ENCODE peak calls at places on chromosomes 16 and 17, in six cellular contexts. One of them, this sample, is unnamed.

GRCh38 chr17:3026856-3027751 is 36.3 kb downstream of the OR1D5 start:
- DNase-seq in fibroblast of lung: peak; percentile 58
- DNase-seq in spleen: peak; percentile 59
- DNase-seq in ovary: peak; percentile 23
- DNase-seq in prostate gland: no peak
- DNase-seq in Panc1: no peak
- DNase-seq in this sample: no peak

GRCh38 chr16:13056607-13057006 is 155.2 kb downstream of the SHISA9 start:
- DNase-seq in spleen: no peak
- DNase-seq in prostate gland: no peak
- DNase-seq in fibroblast of lung: no peak
- DNase-seq in Panc1: no peak
- DNase-seq in ovary: no peak
- DNase-seq in this sample: no peak

GRCh38 chr16:23537390-23537789 is 19.8 kb downstream of the EARS2 start:
- DNase-seq in Panc1: no peak
- DNase-seq in prostate gland: no peak
- DNase-seq in fibroblast of lung: no peak
- DNase-seq in spleen: peak; percentile 1
- DNase-seq in ovary: no peak
- DNase-seq in this sample: no peak

GRCh38 chr17:19347323-19348080 is 15.0 kb downstream of the B9D1 start:
- DNase-seq in Panc1: no peak
- DNase-seq in prostate gland: no peak
- DNase-seq in spleen: peak; percentile 46
- DNase-seq in ovary: peak; percentile 36
- DNase-seq in fibroblast of lung: no peak
- DNase-seq in this sample: no peak

GRCh38 chr17:36544049-36544319 is 735 bp upstream of the GGNBP2 start:
- DNase-seq in fibroblast of lung: no peak
- DNase-seq in ovary: no peak
- DNase-seq in spleen: no peak
- DNase-seq in Panc1: no peak
- DNase-seq in prostate gland: peak; percentile 36
- DNase-seq in this sample: peak; percentile 48

GRCh38 chr16:67702130-67702529 is 17.0 kb downstream of the GFOD2 start:
- DNase-seq in spleen: no peak
- DNase-seq in prostate gland: no peak
- DNase-seq in Panc1: no peak
- DNase-seq in fibroblast of lung: no peak
- DNase-seq in ovary: no peak
- DNase-seq in this sample: no peak

GRCh38 chr17:33039874-33040273 is 48.2 kb downstream of the SPACA3 start:
- DNase-seq in fibroblast of lung: peak; percentile 84
- DNase-seq in ovary: no peak
- DNase-seq in spleen: no peak
- DNase-seq in prostate gland: no peak
- DNase-seq in Panc1: no peak
- DNase-seq in this sample: peak; percentile 71

GRCh38 chr16:85477801-85478363 is 135.2 kb upstream of the GSE1 start:
- DNase-seq in ovary: no peak
- DNase-seq in prostate gland: no peak
- DNase-seq in spleen: no peak
- DNase-seq in Panc1: no peak
- DNase-seq in fibroblast of lung: no peak
- DNase-seq in this sample: no peak

DNA sequence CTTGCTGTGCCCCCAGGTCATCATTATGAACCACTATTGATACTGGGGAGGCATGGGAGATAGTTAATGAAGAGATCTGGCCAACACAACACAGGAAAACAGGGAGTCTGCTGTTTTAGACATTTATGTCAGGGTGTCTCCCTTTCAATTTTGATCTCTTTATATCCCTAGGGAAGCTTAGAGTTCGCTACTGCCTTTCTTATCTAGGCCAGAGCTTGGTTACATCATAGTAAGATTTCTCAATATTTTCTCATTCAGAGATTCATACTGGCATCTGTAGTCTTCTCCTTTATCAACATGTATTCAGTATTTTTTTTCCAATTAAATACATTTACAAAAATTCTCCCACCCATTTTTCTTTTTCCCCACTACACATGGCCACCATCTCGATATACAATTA is 158.4 kb upstream of the ZFHX3 start:
- DNase-seq in spleen: no peak
- DNase-seq in fibroblast of lung: no peak
- DNase-seq in prostate gland: no peak
- DNase-seq in ovary: no peak
- DNase-seq in Panc1: no peak
- DNase-seq in this sample: no peak
- H3K4me1 ChIP-seq in spleen: no peaks in the 10 kb centered on the region
- H3K4me1 ChIP-seq in fibroblast of lung: peaks cover 8% of the 10 kb centered on the region
- H3K4me1 ChIP-seq in prostate gland: no peaks in the 10 kb centered on the region
- H3K4me1 ChIP-seq in ovary: no peaks in the 10 kb centered on the region
- H3K4me1 ChIP-seq in Panc1: no peaks in the 10 kb centered on the region
- H3K4me1 ChIP-seq in this sample: no peaks in the 10 kb centered on the region

GRCh38 chr16:27169511-27170071 is 33.7 kb upstream of the KDM8 start:
- DNase-seq in Panc1: no peak
- DNase-seq in fibroblast of lung: peak; percentile 69
- DNase-seq in prostate gland: no peak
- DNase-seq in spleen: no peak
- DNase-seq in ovary: no peak
- DNase-seq in this sample: peak; percentile 85

GRCh38 chr16:27168790-27169189 is 34.5 kb upstream of the KDM8 start:
- DNase-seq in Panc1: no peak
- DNase-seq in fibroblast of lung: no peak
- DNase-seq in spleen: no peak
- DNase-seq in ovary: no peak
- DNase-seq in prostate gland: no peak
- DNase-seq in this sample: no peak

GRCh38 chr16:27161398-27161797 is 41.9 kb upstream of the KDM8 start:
- DNase-seq in ovary: no peak
- DNase-seq in prostate gland: no peak
- DNase-seq in spleen: no peak
- DNase-seq in Panc1: no peak
- DNase-seq in fibroblast of lung: no peak
- DNase-seq in this sample: no peak

DNA sequence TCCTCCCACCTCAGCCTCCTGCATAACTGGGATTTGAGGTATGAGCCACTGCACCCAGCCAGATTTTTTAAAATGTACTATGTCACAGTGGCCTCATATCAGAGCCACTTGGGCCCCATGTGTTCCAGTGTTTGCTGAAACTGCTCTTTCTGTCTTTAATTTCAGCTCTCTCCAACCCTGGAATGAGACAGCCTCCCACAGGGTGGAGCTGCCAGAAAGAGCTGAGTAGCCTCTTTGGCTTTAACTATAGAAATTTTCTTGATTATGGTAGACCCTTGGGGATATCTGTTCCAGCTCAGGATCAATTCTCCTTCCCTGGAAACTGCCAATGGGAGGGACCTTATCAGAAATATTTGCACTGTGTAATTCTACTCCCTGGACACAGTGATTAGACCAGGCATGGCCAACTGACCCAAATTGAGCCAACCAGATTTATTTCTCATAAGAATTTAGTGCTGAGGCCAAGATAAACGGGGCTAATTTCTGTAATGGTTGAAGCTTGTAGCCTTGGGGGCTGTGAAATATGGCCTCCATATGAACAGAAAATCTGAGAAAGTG is 39.0 kb upstream of the KDM8 start:
- DNase-seq in prostate gland: no peak
- DNase-seq in fibroblast of lung: no peak
- DNase-seq in Panc1: no peak
- DNase-seq in ovary: no peak
- DNase-seq in spleen: no peak
- DNase-seq in this sample: no peak
- TF ChIP-seq CTCF in prostate gland: no peak
- TF ChIP-seq CTCF in fibroblast of lung: no peak
- TF ChIP-seq CTCF in Panc1: no peak
- TF ChIP-seq CTCF in ovary: no peak
- TF ChIP-seq CTCF in spleen: no peak
- TF ChIP-seq CTCF in this sample: no peak

GRCh38 chr16:27470567-27471431 is 68.8 kb downstream of the IL21R start:
- DNase-seq in fibroblast of lung: peak; percentile 83
- DNase-seq in prostate gland: no peak
- DNase-seq in spleen: peak; percentile 73
- DNase-seq in ovary: no peak
- DNase-seq in Panc1: no peak
- DNase-seq in this sample: no peak
- H3K27ac ChIP-seq in fibroblast of lung: peak overlapping the region; percentile 65
- H3K27ac ChIP-seq in prostate gland: no peak overlapping the region
- H3K27ac ChIP-seq in spleen: no peak overlapping the region
- H3K27ac ChIP-seq in ovary: no peak overlapping the region
- H3K27ac ChIP-seq in Panc1: no peak overlapping the region
- H3K27ac ChIP-seq in this sample: no peak overlapping the region

GRCh38 chr16:70694517-70695218 is 8.8 kb upstream of the MTSS2 start:
- DNase-seq in ovary: no peak
- DNase-seq in prostate gland: no peak
- DNase-seq in spleen: no peak
- DNase-seq in fibroblast of lung: no peak
- DNase-seq in Panc1: no peak
- DNase-seq in this sample: no peak

GRCh38 chr16:70693231-70693671 is 7.4 kb upstream of the MTSS2 start:
- DNase-seq in ovary: peak; percentile 68
- DNase-seq in spleen: no peak
- DNase-seq in prostate gland: no peak
- DNase-seq in Panc1: no peak
- DNase-seq in fibroblast of lung: peak; percentile 67
- DNase-seq in this sample: no peak

GRCh38 chr16:70692481-70693203 is 6.8 kb upstream of the MTSS2 start:
- DNase-seq in prostate gland: no peak
- DNase-seq in spleen: no peak
- DNase-seq in ovary: no peak
- DNase-seq in fibroblast of lung: peak; percentile 81
- DNase-seq in Panc1: no peak
- DNase-seq in this sample: no peak

GRCh38 chr16:70695351-70696070 is 9.7 kb upstream of the MTSS2 start:
- DNase-seq in ovary: no peak
- DNase-seq in Panc1: no peak
- DNase-seq in spleen: peak; percentile 87
- DNase-seq in prostate gland: no peak
- DNase-seq in fibroblast of lung: no peak
- DNase-seq in this sample: peak; percentile 39

GRCh38 chr16:70694088-70694487 is 8.2 kb upstream of the MTSS2 start:
- DNase-seq in prostate gland: no peak
- DNase-seq in ovary: peak; percentile 69
- DNase-seq in fibroblast of lung: peak; percentile 74
- DNase-seq in Panc1: peak; percentile 22
- DNase-seq in spleen: no peak
- DNase-seq in this sample: peak; percentile 76
- H3K4me1 ChIP-seq in prostate gland: peaks cover 21% of the 10 kb centered on the region
- H3K4me1 ChIP-seq in ovary: peaks cover 57% of the 10 kb centered on the region
- H3K4me1 ChIP-seq in fibroblast of lung: peaks cover 50% of the 10 kb centered on the region
- H3K4me1 ChIP-seq in Panc1: peaks cover 36% of the 10 kb centered on the region
- H3K4me1 ChIP-seq in spleen: peaks cover 99% of the 10 kb centered on the region
- H3K4me1 ChIP-seq in this sample: peaks cover 32% of the 10 kb centered on the region

GRCh38 chr16:77916111-77916510 is 106.2 kb upstream of the CLEC3A start:
- DNase-seq in Panc1: no peak
- DNase-seq in prostate gland: no peak
- DNase-seq in ovary: no peak
- DNase-seq in spleen: no peak
- DNase-seq in fibroblast of lung: no peak
- DNase-seq in this sample: no peak
- TF ChIP-seq CTCF in Panc1: no peak
- TF ChIP-seq CTCF in prostate gland: no peak
- TF ChIP-seq CTCF in ovary: no peak
- TF ChIP-seq CTCF in spleen: no peak
- TF ChIP-seq CTCF in fibroblast of lung: no peak
- TF ChIP-seq CTCF in this sample: no peak

GRCh38 chr17:68734911-68735310 is 133.7 kb upstream of the FAM20A start:
- DNase-seq in fibroblast of lung: no peak
- DNase-seq in spleen: no peak
- DNase-seq in ovary: no peak
- DNase-seq in Panc1: no peak
- DNase-seq in prostate gland: no peak
- DNase-seq in this sample: no peak
- H3K27ac ChIP-seq in fibroblast of lung: no peak overlapping the region
- H3K27ac ChIP-seq in spleen: no peak overlapping the region
- H3K27ac ChIP-seq in ovary: no peak overlapping the region
- H3K27ac ChIP-seq in Panc1: no peak overlapping the region
- H3K27ac ChIP-seq in prostate gland: no peak overlapping the region
- H3K27ac ChIP-seq in this sample: no peak overlapping the region

GRCh38 chr17:17205368-17206148 is 575 bp downstream of the PLD6 start:
- DNase-seq in ovary: peak; percentile 79
- DNase-seq in spleen: peak; percentile 91
- DNase-seq in prostate gland: peak; percentile 62
- DNase-seq in fibroblast of lung: peak; percentile 33
- DNase-seq in Panc1: no peak
- DNase-seq in this sample: no peak
- H3K4me1 ChIP-seq in ovary: peaks cover 26% of the 10 kb centered on the region
- H3K4me1 ChIP-seq in spleen: peaks cover 56% of the 10 kb centered on the region
- H3K4me1 ChIP-seq in prostate gland: peaks cover 19% of the 10 kb centered on the region
- H3K4me1 ChIP-seq in fibroblast of lung: peaks cover 10% of the 10 kb centered on the region
- H3K4me1 ChIP-seq in Panc1: peaks cover 8% of the 10 kb centered on the region
- H3K4me1 ChIP-seq in this sample: no peaks in the 10 kb centered on the region

This sample was measured in foreskin keratinocyte.